ENCODE peak calls at places on chromosomes 1 and 21, in ten cellular contexts. M is CD8-positive, alpha-beta T cell; N is H9; L is stomach; G is adrenal gland; T is fibroblast of lung; Q is foreskin keratinocyte; V is heart left ventricle; S is tibial nerve; Z is cardiac muscle cell. R is an unnamed sample.

GRCh38 chr1:29333008-29333407 is 96.7 kb downstream of the PTPRU start:
- DNase-seq in M (no peak), N (no peak), L (no peak), G (no peak), T (no peak), Q (no peak), V (no peak), S (no peak), Z (no peak), R (no peak)

GRCh38 chr1:168830562-168830961 is 101.6 kb upstream of the DPT start:
- DNase-seq in M (no peak), N (no peak), L (no peak), G (no peak), T (no peak), Q (no peak), V (no peak), S (no peak), Z (no peak), R (no peak)

GRCh38 chr1:227894306-227894721 is 53.4 kb downstream of the WNT9A start:
- DNase-seq in M (no peak), N (peak; percentile 24), L (peak; percentile 18), G (no peak), T (no peak), Q (no peak), V (peak; percentile 38), S (no peak), Z (no peak), R (peak; percentile 11)

GRCh38 chr1:18556364-18556763 is 74.3 kb upstream of the PAX7 start:
- DNase-seq in M (no peak), N (no peak), L (no peak), G (no peak), T (peak; percentile 20), Q (no peak), V (no peak), S (no peak), Z (peak; percentile 33), R (peak; percentile 19)

GRCh38 chr1:166969074-166969677 is 6.2 kb downstream of the ILDR2 start:
- DNase-seq in M (no peak), N (no peak), L (no peak), G (no peak), T (no peak), Q (no peak), V (no peak), S (no peak), Z (no peak), R (no peak)

GRCh38 chr1:91937613-91938012 is 11.6 kb upstream of the BRDT start:
- DNase-seq in M (no peak), N (no peak), L (no peak), G (no peak), T (no peak), Q (no peak), V (no peak), S (no peak), Z (no peak), R (no peak)

GRCh38 chr21:44729336-44730027 is 18.1 kb upstream of the TSPEAR start:
- DNase-seq in M (no peak), N (peak; percentile 24), L (no peak), G (no peak), T (no peak), Q (no peak), V (no peak), S (no peak), Z (no peak), R (no peak)

GRCh38 chr1:15151377-15151806 is 2.2 kb upstream of the TMEM51 start:
- DNase-seq in M (no peak), N (no peak), L (no peak), G (no peak), T (no peak), Q (no peak), V (no peak), S (no peak), Z (peak; percentile 27), R (no peak)

GRCh38 chr1:17218939-17219338 is 14.0 kb downstream of the PADI1 start:
- DNase-seq in M (no peak), N (no peak), L (no peak), G (no peak), T (no peak), Q (no peak), V (no peak), S (no peak), Z (no peak), R (no peak)

GRCh38 chr1:161379071-161379470 is 11.4 kb upstream of the CFAP126 start:
- DNase-seq in M (no peak), N (peak; percentile 66), L (no peak), G (no peak), T (no peak), Q (no peak), V (peak; percentile 72), S (no peak), Z (no peak), R (no peak)

GRCh38 chr21:42222386-42222785 is 3.4 kb downstream of the ABCG1 start:
- DNase-seq in M (no peak), N (no peak), L (peak; percentile 20), G (no peak), T (no peak), Q (no peak), V (no peak), S (no peak), Z (no peak), R (no peak)

GRCh38 chr1:113684153-113684541 is 75.1 kb downstream of the PHTF1 start:
- DNase-seq in M (no peak), N (no peak), L (no peak), G (peak; percentile 37), T (peak; percentile 73), Q (no peak), V (peak; percentile 73), S (peak; percentile 40), Z (no peak), R (peak; percentile 60)

DNA sequence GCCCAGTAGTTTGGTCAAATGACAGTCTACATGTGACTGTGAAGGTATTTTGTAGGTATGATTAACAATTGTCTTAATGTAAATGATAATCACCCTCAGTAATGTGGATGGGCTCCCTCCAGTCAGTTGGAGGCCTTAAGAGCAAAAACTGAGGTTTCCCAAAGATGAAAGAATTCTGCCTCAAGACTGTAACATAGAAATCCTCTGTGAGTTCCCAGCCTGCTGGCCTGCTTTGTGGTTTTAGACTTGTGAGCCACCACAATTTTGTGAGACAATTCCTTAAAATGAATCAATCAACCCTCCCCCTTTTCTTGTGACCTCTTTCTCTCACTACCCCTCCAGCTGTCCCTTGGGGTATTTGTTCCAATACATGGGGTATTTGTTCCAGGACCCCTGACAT is 226.4 kb upstream of the DPYD start:
- DNase-seq in M (no peak), N (no peak), L (no peak), G (no peak), T (no peak), Q (no peak), V (no peak), S (no peak), Z (no peak), R (no peak)
- H3K4me1 ChIP-seq in M (no peaks in the 10 kb centered on the region), N (no peaks in the 10 kb centered on the region), L (no peaks in the 10 kb centered on the region), G (no peaks in the 10 kb centered on the region), T (no peaks in the 10 kb centered on the region), Q (peaks cover 13% of the 10 kb centered on the region), V (no peaks in the 10 kb centered on the region), S (no peaks in the 10 kb centered on the region), Z (no peaks in the 10 kb centered on the region), R (no peaks in the 10 kb centered on the region)

DNA sequence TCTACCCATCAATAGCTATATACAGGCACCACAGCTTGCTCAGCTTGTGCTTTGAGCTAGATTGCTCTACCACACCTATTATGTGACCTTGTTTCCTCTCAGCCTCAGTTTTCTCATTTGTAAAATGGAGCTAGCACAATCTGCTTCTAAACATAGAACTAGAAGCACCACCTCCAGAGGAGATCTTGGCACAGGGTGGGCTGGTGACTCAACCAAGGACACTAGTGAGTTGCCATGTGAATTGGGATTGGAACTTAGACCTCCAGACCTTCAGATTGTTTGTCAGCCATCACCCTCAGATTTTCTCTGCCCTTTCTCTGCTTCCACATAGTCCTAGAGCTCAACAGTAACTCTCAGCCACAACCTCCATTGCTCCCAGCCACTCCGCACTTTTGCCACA is 3.0 kb upstream of the MACO1 start:
- DNase-seq in M (no peak), N (no peak), L (no peak), G (peak; percentile 40), T (no peak), Q (no peak), V (no peak), S (no peak), Z (no peak), R (no peak)
- TF ChIP-seq CTCF in M (no peak), N (no peak), L (no peak), G (no peak), T (no peak), Q (no peak), V (no peak), S (no peak), Z (no peak), R (no peak)

DNA sequence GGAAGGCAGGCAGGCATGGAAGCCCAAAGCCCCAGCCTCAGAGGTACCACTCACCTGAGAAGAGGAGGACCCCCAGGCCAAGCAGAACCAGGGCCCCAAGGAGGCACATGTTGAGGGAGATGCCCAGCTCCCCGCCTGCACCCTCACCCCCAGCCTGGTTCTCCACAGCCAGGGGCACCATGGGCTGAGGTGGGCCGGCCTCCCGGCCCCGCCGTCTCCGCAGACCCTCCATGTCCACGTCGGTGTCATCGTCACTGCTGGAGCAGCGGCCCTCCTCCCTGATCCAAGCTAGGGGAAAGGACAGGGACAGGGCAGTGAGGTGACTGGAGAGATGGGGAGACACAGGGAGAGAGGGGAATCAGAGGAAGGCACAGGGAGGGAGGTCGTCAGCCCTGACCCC is 7.8 kb downstream of the PBXIP1 start:
- DNase-seq in M (no peak), N (no peak), L (no peak), G (no peak), T (no peak), Q (no peak), V (no peak), S (no peak), Z (no peak), R (no peak)
- H3K4me1 ChIP-seq in M (peaks cover 39% of the 10 kb centered on the region), N (no peaks in the 10 kb centered on the region), L (peaks cover 44% of the 10 kb centered on the region), G (peaks cover 25% of the 10 kb centered on the region), T (no peaks in the 10 kb centered on the region), Q (no peaks in the 10 kb centered on the region), V (peaks cover 23% of the 10 kb centered on the region), S (peaks cover 31% of the 10 kb centered on the region), Z (peaks cover 26% of the 10 kb centered on the region), R (peaks cover 30% of the 10 kb centered on the region)

DNA sequence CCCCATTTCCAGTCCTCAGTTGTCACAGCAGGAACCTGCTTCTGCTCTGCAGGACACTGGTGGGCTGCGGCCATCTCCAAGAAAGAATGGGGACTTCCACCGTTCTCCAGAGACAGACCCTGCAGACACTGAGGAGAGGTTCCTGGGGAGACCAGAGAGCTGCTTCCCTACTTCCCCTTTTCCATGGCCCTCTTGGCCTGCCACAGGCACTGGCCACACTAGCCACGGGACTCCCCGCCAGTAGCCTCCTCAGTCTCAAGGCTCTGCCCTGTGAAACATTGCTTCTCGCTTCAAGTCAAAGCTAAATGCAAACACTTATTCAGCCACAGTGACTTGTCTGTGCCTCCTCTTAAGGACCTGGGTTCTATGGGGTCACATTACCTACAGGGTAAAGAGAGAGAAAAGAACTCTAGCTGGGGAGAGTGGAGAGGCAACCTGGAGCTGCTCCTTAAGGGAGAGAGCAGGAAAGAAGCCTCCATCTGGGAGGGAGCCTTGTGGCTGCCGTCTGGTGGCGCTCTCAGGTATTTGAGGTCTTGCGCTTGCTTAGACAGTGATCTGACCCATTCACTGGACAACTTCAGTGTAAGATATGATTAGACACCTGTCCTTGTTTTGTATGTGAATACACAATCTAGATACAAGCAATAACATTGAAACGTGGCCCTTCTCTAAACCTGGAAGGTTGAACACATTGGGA is 5.4 kb upstream of the SLAMF8 start:
- DNase-seq in M (no peak), N (peak; percentile 56), L (no peak), G (no peak), T (peak; percentile 74), Q (no peak), V (no peak), S (no peak), Z (no peak), R (no peak)
- TF ChIP-seq CTCF in M (no peak), N (peak; percentile 52), L (no peak), G (no peak), T (peak; percentile 95), Q (no peak), V (no peak), S (no peak), Z (no peak), R (no peak)

R was measured in testis.